ENCODE peak calls at places on chromosomes 12 and 14, in five cellular contexts. L is PC-9, I is heart left ventricle, T is H7, O is mammary epithelial cell. X is an unnamed sample.

GRCh38 chr14:64702493-64703392 is 1.5 kb upstream of the PLEKHG3 start:
- DNase-seq in L (peak; percentile 83), I (no peak), T (peak; percentile 90), O (peak; percentile 83), X (no peak)

GRCh38 chr12:13299457-13299856 is 102.9 kb downstream of the EMP1 start:
- DNase-seq in L (no peak), I (no peak), T (no peak), O (peak; percentile 78), X (no peak)

GRCh38 chr12:98042668-98043067 is 472.7 kb upstream of the TMPO start:
- DNase-seq in L (no peak), I (no peak), T (no peak), O (no peak), X (no peak)

GRCh38 chr12:52434760-52435530 is 774 bp upstream of the KRT75 start:
- DNase-seq in L (peak; percentile 66), I (no peak), T (no peak), O (peak; percentile 90), X (no peak)

GRCh38 chr14:51342226-51342625 is 102.2 kb downstream of the TMX1 start:
- DNase-seq in L (peak; percentile 84), I (no peak), T (no peak), O (peak; percentile 95), X (no peak)

GRCh38 chr14:59159169-59159568 is 29.3 kb upstream of the DAAM1 start:
- DNase-seq in L (no peak), I (no peak), T (no peak), O (no peak), X (no peak)

GRCh38 chr14:22536853-22537338 is 52.1 kb downstream of the DAD1 start:
- DNase-seq in L (peak; percentile 76), I (peak; percentile 70), T (no peak), O (peak; percentile 96), X (peak; percentile 94)

GRCh38 chr14:55832974-55833373 is 253.0 kb downstream of the KTN1 start:
- DNase-seq in L (no peak), I (no peak), T (no peak), O (no peak), X (no peak)

GRCh38 chr12:106679576-106679975 is 94.9 kb upstream of the RIC8B start:
- DNase-seq in L (no peak), I (no peak), T (no peak), O (no peak), X (no peak)

GRCh38 chr12:3538691-3539030 is 47.7 kb downstream of the PRMT8 start:
- DNase-seq in L (no peak), I (no peak), T (no peak), O (no peak), X (no peak)

GRCh38 chr14:65079788-65080187 is 22.5 kb downstream of the MAX start:
- DNase-seq in L (no peak), I (no peak), T (no peak), O (no peak), X (no peak)

GRCh38 chr12:13980548-13981295 is 680 bp downstream of the GRIN2B start:
- DNase-seq in L (no peak), I (no peak), T (peak; percentile 62), O (no peak), X (no peak)

GRCh38 chr12:4873947-4874346 is 35.8 kb upstream of the KCNA1 start:
- DNase-seq in L (no peak), I (no peak), T (no peak), O (no peak), X (no peak)

GRCh38 chr12:18750087-18750486 is 12.2 kb downstream of the CAPZA3 start:
- DNase-seq in L (no peak), I (no peak), T (no peak), O (no peak), X (no peak)

GRCh38 chr12:122944588-122944987 is 21.7 kb downstream of the ABCB9 start:
- DNase-seq in L (peak; percentile 91), I (no peak), T (peak; percentile 23), O (peak; percentile 97), X (no peak)

DNA sequence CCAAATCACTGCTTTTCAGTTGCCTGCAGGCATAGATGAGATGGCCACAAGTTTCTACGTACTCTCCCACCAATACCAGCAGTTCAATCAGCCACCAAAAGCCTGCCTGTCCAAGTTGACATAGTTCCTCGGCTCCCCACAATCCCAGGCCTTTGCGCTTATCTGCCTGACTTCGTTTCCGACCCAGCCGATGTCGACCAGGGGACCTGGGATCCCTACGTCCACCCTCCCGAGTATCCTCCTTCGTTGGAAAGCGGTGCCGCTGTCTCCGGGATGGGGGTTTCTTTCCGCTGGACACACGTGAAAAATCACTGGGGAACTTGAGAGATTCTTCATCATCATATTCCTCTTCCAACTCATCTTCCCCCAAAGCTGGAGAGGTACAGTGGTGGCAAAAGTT is 1.6 kb downstream of the DNAJC14 start:
- DNase-seq in L (no peak), I (no peak), T (no peak), O (no peak), X (no peak)
- H3K4me3 ChIP-seq in L (no peak overlapping the region), I (no peak overlapping the region), T (no peak overlapping the region), O (no peak overlapping the region), X (peak overlapping the region; percentile 90)

GRCh38 chr12:119177056-119177325 is 1.7 kb upstream of the HSPB8 start:
- DNase-seq in L (no peak), I (no peak), T (no peak), O (no peak), X (no peak)
- H3K4me3 ChIP-seq in L (no peak overlapping the region), I (no peak overlapping the region), T (no peak overlapping the region), O (no peak overlapping the region), X (no peak overlapping the region)

GRCh38 chr14:100106661-100107112 is 41.5 kb downstream of the EVL start:
- DNase-seq in L (no peak), I (no peak), T (no peak), O (no peak), X (no peak)
- H3K4me3 ChIP-seq in L (no peak overlapping the region), I (no peak overlapping the region), T (no peak overlapping the region), O (no peak overlapping the region), X (no peak overlapping the region)

GRCh38 chr14:103057028-103057371 is 349 bp downstream of the CDC42BPB start:
- DNase-seq in L (no peak), I (peak; percentile 55), T (no peak), O (no peak), X (no peak)
- H3K4me3 ChIP-seq in L (peak overlapping the region; percentile 86), I (peak overlapping the region; percentile 92), T (peak overlapping the region; percentile 97), O (peak overlapping the region; percentile 79), X (peak overlapping the region; percentile 86)

X was measured in GM12878.